ENCODE peak calls at places on chromosome 20, in nine cellular contexts. U is lower leg skin; O is GM23248; T is ascending aorta; Z is chondrocyte; M is glutamatergic neuron; Q is Daoy; G is substantia nigra; F is activated CD4-positive, alpha-beta T cell treated with anti-CD3 and anti-CD28 coated beads, Interleukin-2, amount 50 U/mL, for 4 hours. X is an unnamed sample.

GRCh38 chr20:45592574-45593189 is 13.6 kb upstream of the WFDC8 start:
- DNase-seq in Q (peak; percentile 34), Z (no peak), F (no peak), U (no peak), G (peak; percentile 0), T (no peak), O (peak; percentile 62), M (no peak), X (peak; percentile 2)

GRCh38 chr20:35510946-35511735 is 18.3 kb downstream of the C20orf173 start:
- DNase-seq in F (no peak), O (no peak), M (no peak), T (no peak), U (no peak), Z (no peak), Q (no peak), G (no peak), X (no peak)

GRCh38 chr20:64041781-64042771 is 6.1 kb downstream of the C20orf204 start:
- DNase-seq in M (no peak), G (no peak), Z (no peak), Q (no peak), F (no peak), O (no peak), U (no peak), T (no peak), X (no peak)

GRCh38 chr20:25196701-25197120 is 1.2 kb downstream of the ENTPD6 start:
- DNase-seq in U (no peak), Q (no peak), M (no peak), Z (no peak), F (no peak), T (no peak), O (peak; percentile 29), G (no peak), X (no peak)

GRCh38 chr20:9532069-9532809 is 17.8 kb downstream of the LAMP5 start:
- DNase-seq in U (no peak), T (no peak), M (no peak), Q (peak; percentile 57), Z (no peak), O (no peak), G (no peak), F (no peak), X (no peak)

GRCh38 chr20:44038681-44039123 is 124.0 kb downstream of the TOX2 start:
- DNase-seq in G (no peak), O (peak; percentile 20), F (no peak), Z (no peak), T (no peak), U (peak; percentile 2), M (peak; percentile 88), Q (no peak), X (no peak)

GRCh38 chr20:47727170-47727880 is 58.0 kb downstream of the SULF2 start:
- DNase-seq in M (no peak), U (peak; percentile 51), O (no peak), G (peak; percentile 25), T (no peak), Z (no peak), Q (no peak), F (peak; percentile 36), X (no peak)

GRCh38 chr20:52484438-52484837 is 292.9 kb upstream of the ZFP64 start:
- DNase-seq in U (no peak), F (no peak), G (no peak), Z (no peak), T (no peak), Q (peak; percentile 53), M (no peak), O (peak; percentile 82), X (no peak)

GRCh38 chr20:32595143-32595542 is 10.0 kb upstream of the NOL4L start:
- DNase-seq in Q (no peak), T (no peak), F (no peak), M (no peak), Z (no peak), O (no peak), U (no peak), G (no peak), X (no peak)

GRCh38 chr20:53748821-53749402 is 155.3 kb upstream of the ZNF217 start:
- DNase-seq in F (no peak), T (no peak), M (no peak), Q (peak; percentile 71), U (no peak), O (peak; percentile 62), G (no peak), Z (no peak), X (no peak)

GRCh38 chr20:1844723-1845523 is 50.3 kb upstream of the SIRPA start:
- DNase-seq in G (peak; percentile 41), F (no peak), Q (peak; percentile 21), T (peak; percentile 74), M (no peak), O (peak; percentile 52), Z (no peak), U (peak; percentile 62), X (no peak)

GRCh38 chr20:35954200-35954906 is at the start of gene SCAND1:
- DNase-seq in Q (peak; percentile 97), G (peak; percentile 98), U (peak; percentile 92), F (peak; percentile 94), Z (peak; percentile 99), O (peak; percentile 99), M (peak; percentile 95), T (peak; percentile 96), X (peak; percentile 96)

GRCh38 chr20:63708301-63709148 is 686 bp downstream of the ZGPAT start:
- DNase-seq in Q (no peak), Z (peak; percentile 91), T (no peak), O (peak; percentile 56), M (peak; percentile 55), F (no peak), U (no peak), G (no peak), X (no peak)

GRCh38 chr20:40536866-40537265 is 152.2 kb downstream of the MAFB start:
- DNase-seq in T (no peak), U (peak; percentile 21), F (no peak), Z (no peak), G (no peak), O (peak; percentile 57), Q (peak; percentile 10), M (no peak), X (no peak)

GRCh38 chr20:31605031-31605901 is at the start of gene ID1:
- DNase-seq in Q (peak; percentile 98), Z (peak; percentile 98), M (peak; percentile 99), F (peak; percentile 90), U (peak; percentile 96), O (peak; percentile 98), T (peak; percentile 99), G (peak; percentile 98), X (peak; percentile 93)

GRCh38 chr20:8315639-8316573 is 183.8 kb downstream of the PLCB1 start:
- DNase-seq in Q (no peak), F (no peak), G (no peak), M (no peak), T (no peak), O (no peak), Z (no peak), U (no peak), X (no peak)

GRCh38 chr20:142290-142689 is at the start of gene DEFB126:
- DNase-seq in T (no peak), O (no peak), Z (no peak), F (no peak), G (no peak), U (no peak), Q (no peak), M (no peak), X (no peak)

GRCh38 chr20:24766826-24767622 is 182.0 kb upstream of the CST7 start:
- DNase-seq in G (no peak), Z (no peak), T (peak; percentile 39), Q (no peak), U (no peak), O (no peak), F (no peak), M (no peak), X (no peak)

GRCh38 chr20:61986762-61987321 is 78.8 kb downstream of the TAF4 start:
- DNase-seq in Z (peak; percentile 68), O (no peak), M (no peak), F (no peak), G (no peak), T (no peak), Q (no peak), U (no peak), X (no peak)

GRCh38 chr20:41183391-41183790 is 46.0 kb downstream of the PLCG1 start:
- DNase-seq in T (no peak), G (no peak), M (no peak), Q (no peak), U (no peak), F (no peak), Z (no peak), O (no peak), X (no peak)

GRCh38 chr20:46057856-46058655 is 29.0 kb downstream of the SLC12A5 start:
- DNase-seq in U (peak; percentile 33), M (peak; percentile 71), O (peak; percentile 76), Q (peak; percentile 56), F (no peak), G (peak; percentile 51), T (peak; percentile 69), Z (no peak), X (no peak)

GRCh38 chr20:59253325-59253724 is 47.1 kb upstream of the EDN3 start:
- DNase-seq in U (no peak), O (no peak), T (no peak), G (no peak), Q (no peak), M (no peak), F (no peak), Z (no peak), X (no peak)

GRCh38 chr20:36439040-36439730 is 102.1 kb upstream of the MYL9 start:
- DNase-seq in U (peak; percentile 46), M (peak; percentile 86), Z (no peak), T (peak; percentile 75), Q (peak; percentile 64), G (peak; percentile 58), F (peak; percentile 57), O (peak; percentile 70), X (peak; percentile 27)

GRCh38 chr20:41632896-41633295 is 14.7 kb upstream of the CHD6 start:
- DNase-seq in O (peak; percentile 74), F (no peak), Z (no peak), Q (peak; percentile 53), T (no peak), U (no peak), M (no peak), G (no peak), X (no peak)

GRCh38 chr20:3318226-3318884 is 79.4 kb upstream of the SLC4A11 start:
- DNase-seq in U (no peak), O (no peak), G (no peak), M (no peak), T (no peak), Q (no peak), F (no peak), Z (no peak), X (no peak)

GRCh38 chr20:48841861-48842529 is 14.2 kb upstream of the PREX1 start:
- DNase-seq in M (no peak), U (no peak), Z (no peak), G (no peak), F (no peak), O (peak; percentile 88), Q (peak; percentile 75), T (no peak), X (no peak)

GRCh38 chr20:17748279-17748678 is 48.5 kb downstream of the BANF2 start:
- DNase-seq in Q (no peak), T (no peak), M (no peak), O (no peak), Z (no peak), F (no peak), G (no peak), U (no peak), X (no peak)

GRCh38 chr20:50467618-50468373 is 42.4 kb upstream of the PTPN1 start:
- DNase-seq in G (peak; percentile 13), Z (no peak), O (peak; percentile 63), F (peak; percentile 17), Q (peak; percentile 47), T (no peak), U (no peak), M (peak; percentile 41), X (peak; percentile 13)

GRCh38 chr20:2909953-2910352 is 36.7 kb downstream of the PTPRA start:
- DNase-seq in G (no peak), Z (no peak), M (no peak), F (no peak), U (no peak), O (no peak), Q (no peak), T (no peak), X (no peak)

GRCh38 chr20:2595076-2595475 is 57.4 kb upstream of the NOP56 start:
- DNase-seq in G (no peak), M (no peak), U (no peak), T (no peak), F (no peak), Q (no peak), Z (no peak), O (no peak), X (no peak)

GRCh38 chr20:32513031-32513866 is 71.9 kb downstream of the NOL4L start:
- DNase-seq in M (peak; percentile 8), O (no peak), G (no peak), T (no peak), U (no peak), F (no peak), Q (no peak), Z (no peak), X (no peak)